ENCODE peak calls at places on chromosome 16, in seven cellular contexts. M is aorta; F is H9; E is upper lobe of right lung; C is NCI-H1092 treated with DMSO at 0.1 percent for 48 hours; W is effector memory CD4-positive, alpha-beta T cell; L is AG04450. A is an unnamed sample.

GRCh38 chr16:71474864-71475263 is 12.8 kb upstream of the ZNF23 start:
- DNase-seq in F (no peak), E (no peak), C (no peak), M (no peak), L (peak; percentile 63), W (no peak), A (no peak)

GRCh38 chr16:23856345-23856744 is 20.6 kb downstream of the PRKCB start:
- DNase-seq in E (no peak), C (no peak), W (no peak), L (no peak), F (no peak), M (no peak), A (no peak)

GRCh38 chr16:19106625-19107020 is 7.1 kb upstream of the ITPRIPL2 start:
- DNase-seq in W (no peak), L (no peak), M (no peak), E (no peak), F (no peak), C (no peak), A (no peak)

GRCh38 chr16:1779234-1779701 is 3.1 kb downstream of the SPSB3 start:
- DNase-seq in M (no peak), L (no peak), E (no peak), C (no peak), W (no peak), F (no peak), A (no peak)

GRCh38 chr16:30902070-30902972 is 5.9 kb downstream of the CTF1 start:
- DNase-seq in M (peak; percentile 91), L (no peak), W (peak; percentile 25), C (peak; percentile 69), F (peak; percentile 67), E (peak; percentile 90), A (peak; percentile 38)

GRCh38 chr16:53884748-53885147 is 180.8 kb downstream of the FTO start:
- DNase-seq in M (no peak), C (no peak), L (no peak), F (no peak), W (no peak), E (no peak), A (no peak)

GRCh38 chr16:1724491-1724890 is 18.5 kb downstream of the MAPK8IP3 start:
- DNase-seq in E (no peak), F (no peak), W (no peak), M (no peak), L (no peak), C (no peak), A (no peak)

GRCh38 chr16:64416232-64417010 is 705.4 kb downstream of the CDH11 start:
- DNase-seq in C (no peak), L (no peak), M (no peak), E (no peak), F (no peak), W (no peak), A (no peak)

GRCh38 chr16:4525634-4526277 is 12.8 kb downstream of the CDIP1 start:
- DNase-seq in C (no peak), F (no peak), L (no peak), E (no peak), M (no peak), W (no peak), A (no peak)